ENCODE peak calls at places on chromosome 6, in six cellular contexts. One of them, this sample, is unnamed.

GRCh38 chr6:44730771-44731391 is 343.4 kb downstream of the CDC5L start:
- DNase-seq in ovary: no peak
- DNase-seq in stimulated activated CD4-positive, alpha-beta T cell treated with anti-CD3 and anti-CD28 coated beads, TNF-alpha, amount 100 ng/mL, for 4 hours: no peak
- DNase-seq in aorta: no peak
- DNase-seq in substantia nigra: no peak
- DNase-seq in small intestine: no peak
- DNase-seq in this sample: no peak

GRCh38 chr6:150332939-150333591 is 35.7 kb upstream of the IYD start:
- DNase-seq in ovary: no peak
- DNase-seq in stimulated activated CD4-positive, alpha-beta T cell treated with anti-CD3 and anti-CD28 coated beads, TNF-alpha, amount 100 ng/mL, for 4 hours: no peak
- DNase-seq in aorta: no peak
- DNase-seq in substantia nigra: no peak
- DNase-seq in small intestine: peak; percentile 61
- DNase-seq in this sample: no peak

GRCh38 chr6:1215884-1216487 is 95.9 kb upstream of the FOXQ1 start:
- DNase-seq in ovary: no peak
- DNase-seq in stimulated activated CD4-positive, alpha-beta T cell treated with anti-CD3 and anti-CD28 coated beads, TNF-alpha, amount 100 ng/mL, for 4 hours: no peak
- DNase-seq in aorta: no peak
- DNase-seq in substantia nigra: no peak
- DNase-seq in small intestine: no peak
- DNase-seq in this sample: no peak

GRCh38 chr6:127266892-127267741 is 453 bp downstream of the RNF146 start:
- DNase-seq in ovary: peak; percentile 48
- DNase-seq in stimulated activated CD4-positive, alpha-beta T cell treated with anti-CD3 and anti-CD28 coated beads, TNF-alpha, amount 100 ng/mL, for 4 hours: peak; percentile 38
- DNase-seq in aorta: peak; percentile 77
- DNase-seq in substantia nigra: peak; percentile 76
- DNase-seq in small intestine: peak; percentile 49
- DNase-seq in this sample: peak; percentile 93

GRCh38 chr6:72975346-72975745 is 249.9 kb downstream of the KHDC1L start:
- DNase-seq in ovary: no peak
- DNase-seq in stimulated activated CD4-positive, alpha-beta T cell treated with anti-CD3 and anti-CD28 coated beads, TNF-alpha, amount 100 ng/mL, for 4 hours: no peak
- DNase-seq in aorta: no peak
- DNase-seq in substantia nigra: no peak
- DNase-seq in small intestine: no peak
- DNase-seq in this sample: no peak

GRCh38 chr6:52157301-52157930 is 28.8 kb upstream of the IL17A start:
- DNase-seq in ovary: no peak
- DNase-seq in stimulated activated CD4-positive, alpha-beta T cell treated with anti-CD3 and anti-CD28 coated beads, TNF-alpha, amount 100 ng/mL, for 4 hours: peak; percentile 16
- DNase-seq in aorta: no peak
- DNase-seq in substantia nigra: no peak
- DNase-seq in small intestine: no peak
- DNase-seq in this sample: no peak

GRCh38 chr6:169312658-169313346 is 59.2 kb upstream of the THBS2 start:
- DNase-seq in ovary: peak; percentile 43
- DNase-seq in stimulated activated CD4-positive, alpha-beta T cell treated with anti-CD3 and anti-CD28 coated beads, TNF-alpha, amount 100 ng/mL, for 4 hours: no peak
- DNase-seq in aorta: no peak
- DNase-seq in substantia nigra: no peak
- DNase-seq in small intestine: no peak
- DNase-seq in this sample: no peak

GRCh38 chr6:71473908-71474307 is 185.3 kb downstream of the OGFRL1 start:
- DNase-seq in ovary: no peak
- DNase-seq in stimulated activated CD4-positive, alpha-beta T cell treated with anti-CD3 and anti-CD28 coated beads, TNF-alpha, amount 100 ng/mL, for 4 hours: no peak
- DNase-seq in aorta: peak; percentile 83
- DNase-seq in substantia nigra: no peak
- DNase-seq in small intestine: no peak
- DNase-seq in this sample: no peak